ENCODE peak calls at places on chromosomes 1 and 21, in nine cellular contexts. G is stimulated activated CD4-positive, alpha-beta T cell treated with anti-CD3 and anti-CD28 coated beads, TNF-alpha, amount 100 ng/mL, for 1 hour; S is CD8-positive, alpha-beta T cell; Q is NCI-H1105; K is NCI-H1694 treated with DMSO at 0.1 percent for 48 hours; V is RWPE1; Y is EL; X is NCI-H774; R is GM23248. J is an unnamed sample.

GRCh38 chr1:110433803-110434202 is 17.1 kb upstream of the PROK1 start:
- DNase-seq in Q (no peak), V (peak; percentile 67), G (no peak), X (no peak), R (peak; percentile 61), S (no peak), Y (peak; percentile 39), K (no peak), J (no peak)

GRCh38 chr1:4549933-4550332 is 104.5 kb upstream of the AJAP1 start:
- DNase-seq in V (peak; percentile 16), Y (no peak), R (no peak), Q (no peak), X (no peak), K (no peak), S (no peak), G (no peak), J (no peak)

GRCh38 chr1:8903908-8904650 is 25.6 kb upstream of the ENO1 start:
- DNase-seq in X (no peak), Q (no peak), S (no peak), G (no peak), V (peak; percentile 85), K (no peak), Y (peak; percentile 99), R (peak; percentile 98), J (no peak)

GRCh38 chr1:109640285-109640865 is 15.5 kb upstream of the GSTM4 start:
- DNase-seq in V (peak; percentile 50), Y (peak; percentile 71), R (peak; percentile 69), S (peak; percentile 96), G (peak; percentile 96), Q (peak; percentile 60), X (peak; percentile 21), K (peak; percentile 68), J (no peak)

GRCh38 chr21:33362044-33362555 is 37.3 kb downstream of the IFNAR1 start:
- DNase-seq in V (no peak), Q (no peak), Y (no peak), R (no peak), X (peak; percentile 87), S (peak; percentile 68), G (no peak), K (no peak), J (no peak)

GRCh38 chr1:70003509-70003908 is 201.9 kb downstream of the LRRC40 start:
- DNase-seq in Y (peak; percentile 44), S (no peak), R (peak; percentile 37), G (no peak), X (no peak), K (no peak), Q (no peak), V (no peak), J (no peak)

GRCh38 chr1:213714645-213715044 is 273.1 kb upstream of the PROX1 start:
- DNase-seq in V (no peak), S (no peak), K (no peak), G (no peak), Q (no peak), Y (no peak), X (peak; percentile 50), R (no peak), J (no peak)

GRCh38 chr1:52684545-52684944 is 13.6 kb downstream of the COA7 start:
- DNase-seq in G (no peak), S (no peak), Y (no peak), Q (no peak), V (no peak), R (no peak), X (no peak), K (no peak), J (no peak)

GRCh38 chr1:52249831-52250230 is 107.9 kb downstream of the ZFYVE9 start:
- DNase-seq in Y (no peak), V (no peak), X (no peak), S (no peak), Q (no peak), G (no peak), R (no peak), K (no peak), J (no peak)

GRCh38 chr1:43992232-43992995 is 1.0 kb downstream of the CCDC24 start:
- DNase-seq in Y (no peak), V (no peak), Q (no peak), G (no peak), X (no peak), R (no peak), K (no peak), S (no peak), J (no peak)

J was measured in GM18507.